ENCODE peak calls at places on chromosomes 1 and 21, in four cellular contexts. One of them, this sample, is unnamed.

GRCh38 chr1:151165281-151165737 is 393 bp downstream of the LYSMD1 start:
- DNase-seq in fibroblast of lung: peak; percentile 64
- DNase-seq in HCT116: no peak
- DNase-seq in PC-3: peak; percentile 21
- DNase-seq in this sample: peak; percentile 74

GRCh38 chr1:200512191-200512590 is 102.4 kb upstream of the ZNF281 start:
- DNase-seq in fibroblast of lung: peak; percentile 91
- DNase-seq in HCT116: no peak
- DNase-seq in PC-3: peak; percentile 97
- DNase-seq in this sample: peak; percentile 91

GRCh38 chr1:150221552-150221951 is 14.4 kb downstream of the ANP32E start:
- DNase-seq in fibroblast of lung: peak; percentile 57
- DNase-seq in HCT116: peak; percentile 7
- DNase-seq in PC-3: peak; percentile 64
- DNase-seq in this sample: peak; percentile 50

GRCh38 chr1:33097137-33097611 is 16.2 kb downstream of the AZIN2 start:
- DNase-seq in fibroblast of lung: peak; percentile 41
- DNase-seq in HCT116: no peak
- DNase-seq in PC-3: no peak
- DNase-seq in this sample: peak; percentile 40

GRCh38 chr1:183089025-183089639 is 65.9 kb downstream of the LAMC1 start:
- DNase-seq in fibroblast of lung: no peak
- DNase-seq in HCT116: no peak
- DNase-seq in PC-3: peak; percentile 23
- DNase-seq in this sample: no peak

GRCh38 chr1:59107916-59108315 is 189.0 kb upstream of the FGGY start:
- DNase-seq in fibroblast of lung: no peak
- DNase-seq in HCT116: no peak
- DNase-seq in PC-3: no peak
- DNase-seq in this sample: no peak

GRCh38 chr1:164310166-164310565 is 248.8 kb upstream of the PBX1 start:
- DNase-seq in fibroblast of lung: peak; percentile 10
- DNase-seq in HCT116: no peak
- DNase-seq in PC-3: no peak
- DNase-seq in this sample: peak; percentile 39

GRCh38 chr1:234199476-234200127 is 173.7 kb upstream of the COA6 start:
- DNase-seq in fibroblast of lung: no peak
- DNase-seq in HCT116: no peak
- DNase-seq in PC-3: peak; percentile 32
- DNase-seq in this sample: peak; percentile 22

GRCh38 chr1:79976287-79976686 is 969.8 kb upstream of the ADGRL4 start:
- DNase-seq in fibroblast of lung: no peak
- DNase-seq in HCT116: no peak
- DNase-seq in PC-3: peak; percentile 18
- DNase-seq in this sample: no peak

GRCh38 chr1:207495816-207496792 is at the start of gene CR1:
- DNase-seq in fibroblast of lung: no peak
- DNase-seq in HCT116: no peak
- DNase-seq in PC-3: no peak
- DNase-seq in this sample: peak; percentile 18

GRCh38 chr1:89361681-89362080 is 2.2 kb upstream of the GBP6 start:
- DNase-seq in fibroblast of lung: no peak
- DNase-seq in HCT116: no peak
- DNase-seq in PC-3: no peak
- DNase-seq in this sample: no peak

GRCh38 chr21:44926364-44927101 is 5.8 kb upstream of the ITGB2 start:
- DNase-seq in fibroblast of lung: no peak
- DNase-seq in HCT116: no peak
- DNase-seq in PC-3: peak; percentile 21
- DNase-seq in this sample: peak; percentile 95

GRCh38 chr1:50976111-50976889 is 6.3 kb downstream of the CDKN2C start:
- DNase-seq in fibroblast of lung: peak; percentile 7
- DNase-seq in HCT116: no peak
- DNase-seq in PC-3: peak; percentile 52
- DNase-seq in this sample: no peak

GRCh38 chr1:39170731-39171375 is 33.6 kb upstream of the MACF1 start:
- DNase-seq in fibroblast of lung: no peak
- DNase-seq in HCT116: no peak
- DNase-seq in PC-3: no peak
- DNase-seq in this sample: no peak

GRCh38 chr1:199298825-199299224 is 660.0 kb downstream of the PTPRC start:
- DNase-seq in fibroblast of lung: no peak
- DNase-seq in HCT116: no peak
- DNase-seq in PC-3: no peak
- DNase-seq in this sample: peak; percentile 85

GRCh38 chr1:64966158-64966963 is at the start of gene JAK1:
- DNase-seq in fibroblast of lung: peak; percentile 79
- DNase-seq in HCT116: no peak
- DNase-seq in PC-3: peak; percentile 80
- DNase-seq in this sample: peak; percentile 91

DNA sequence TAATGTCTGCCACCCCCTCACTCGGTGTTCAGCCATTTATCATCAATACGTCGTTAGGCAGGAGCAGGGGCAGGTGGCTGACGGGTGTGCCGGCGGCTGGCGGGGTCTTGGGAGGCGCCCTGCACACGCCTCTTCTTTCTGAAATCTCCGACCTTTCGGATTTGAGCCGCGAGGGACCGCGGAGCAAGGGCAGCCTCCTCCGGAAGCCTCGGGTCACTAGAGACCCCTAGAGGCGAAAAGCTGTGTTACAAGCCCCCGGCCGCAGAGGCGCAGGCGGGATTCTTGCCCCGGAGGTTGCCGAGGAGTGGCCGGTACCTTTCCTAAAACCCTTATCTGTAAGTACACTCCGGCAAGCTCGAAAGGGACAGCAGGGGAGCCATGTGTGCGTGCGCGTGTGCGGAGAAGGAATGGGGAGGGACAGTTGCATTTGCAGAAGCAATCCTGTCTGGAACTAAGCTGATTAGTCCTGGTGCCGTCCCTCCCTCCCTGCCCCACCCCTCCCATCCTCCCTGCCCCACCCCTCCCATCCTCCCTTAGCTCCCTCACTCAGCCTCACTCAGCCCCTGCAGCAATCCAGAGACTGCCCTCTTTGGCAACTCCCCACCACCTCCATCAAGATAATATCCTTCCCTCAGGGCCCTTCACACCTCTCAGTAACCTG is 11.0 kb downstream of the BRINP2 start:
- DNase-seq in fibroblast of lung: peak; percentile 53
- DNase-seq in HCT116: peak; percentile 33
- DNase-seq in PC-3: peak; percentile 78
- DNase-seq in this sample: peak; percentile 75
- H3K27me3 ChIP-seq in fibroblast of lung: peaks cover 9% of the 10 kb centered on the region
- H3K27me3 ChIP-seq in HCT116: peaks cover 13% of the 10 kb centered on the region
- H3K27me3 ChIP-seq in PC-3: no peaks in the 10 kb centered on the region
- H3K27me3 ChIP-seq in this sample: peaks cover 39% of the 10 kb centered on the region

GRCh38 chr1:10827377-10828333 is 31.2 kb upstream of the CASZ1 start:
- DNase-seq in fibroblast of lung: no peak
- DNase-seq in HCT116: no peak
- DNase-seq in PC-3: no peak
- DNase-seq in this sample: no peak
- TF ChIP-seq EZH2 in fibroblast of lung: no peak
- TF ChIP-seq EZH2 in HCT116: no peak
- TF ChIP-seq EZH2 in PC-3: no peak
- TF ChIP-seq EZH2 in this sample: no peak

DNA sequence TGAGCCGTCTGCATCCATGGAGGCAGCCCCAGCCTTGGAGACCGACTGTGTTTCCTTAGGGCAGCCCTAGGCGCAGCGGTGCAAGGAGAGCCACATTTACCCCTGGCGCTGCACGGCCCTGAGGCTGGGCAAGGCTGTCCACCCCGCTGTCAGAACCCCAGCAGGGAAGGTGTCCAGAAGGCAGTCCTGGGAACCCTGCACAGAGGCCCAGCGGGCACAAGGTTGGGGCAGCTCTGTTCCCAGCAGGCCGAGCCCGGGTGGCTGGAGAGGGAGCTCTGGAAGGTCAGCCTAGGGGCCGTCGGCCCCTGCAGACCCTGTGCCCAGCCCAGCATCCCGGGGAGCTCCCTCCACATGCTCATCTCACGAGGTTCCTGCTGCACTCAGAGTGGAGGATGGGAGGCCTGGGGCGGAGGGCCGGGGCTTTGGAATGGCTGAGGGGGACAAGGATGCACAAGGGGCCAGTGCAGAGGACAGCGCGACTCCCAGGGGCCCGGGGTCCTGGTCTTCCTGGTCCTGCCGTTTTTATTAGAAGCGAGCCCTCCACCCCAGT is 19.9 kb upstream of the SAMD11 start:
- DNase-seq in fibroblast of lung: no peak
- DNase-seq in HCT116: no peak
- DNase-seq in PC-3: no peak
- DNase-seq in this sample: no peak
- H3K27me3 ChIP-seq in fibroblast of lung: peaks cover 4% of the 10 kb centered on the region
- H3K27me3 ChIP-seq in HCT116: no peaks in the 10 kb centered on the region
- H3K27me3 ChIP-seq in PC-3: no peaks in the 10 kb centered on the region
- H3K27me3 ChIP-seq in this sample: no peaks in the 10 kb centered on the region

GRCh38 chr21:42599962-42600361 is 53.5 kb upstream of the PDE9A start:
- DNase-seq in fibroblast of lung: no peak
- DNase-seq in HCT116: no peak
- DNase-seq in PC-3: no peak
- DNase-seq in this sample: no peak
- TF ChIP-seq EZH2 in fibroblast of lung: no peak
- TF ChIP-seq EZH2 in HCT116: no peak
- TF ChIP-seq EZH2 in PC-3: no peak
- TF ChIP-seq EZH2 in this sample: no peak

GRCh38 chr1:31691446-31691845 is 12.4 kb downstream of the COL16A1 start:
- DNase-seq in fibroblast of lung: no peak
- DNase-seq in HCT116: no peak
- DNase-seq in PC-3: no peak
- DNase-seq in this sample: no peak
- H3K27me3 ChIP-seq in fibroblast of lung: no peaks in the 10 kb centered on the region
- H3K27me3 ChIP-seq in HCT116: no peaks in the 10 kb centered on the region
- H3K27me3 ChIP-seq in PC-3: no peaks in the 10 kb centered on the region
- H3K27me3 ChIP-seq in this sample: no peaks in the 10 kb centered on the region

GRCh38 chr1:204713541-204713940 is 28.0 kb upstream of the LRRN2 start:
- DNase-seq in fibroblast of lung: no peak
- DNase-seq in HCT116: no peak
- DNase-seq in PC-3: no peak
- DNase-seq in this sample: no peak

GRCh38 chr1:204711103-204711946 is 25.8 kb upstream of the LRRN2 start:
- DNase-seq in fibroblast of lung: no peak
- DNase-seq in HCT116: no peak
- DNase-seq in PC-3: no peak
- DNase-seq in this sample: no peak

GRCh38 chr1:204709960-204710912 is 24.7 kb upstream of the LRRN2 start:
- DNase-seq in fibroblast of lung: no peak
- DNase-seq in HCT116: no peak
- DNase-seq in PC-3: no peak
- DNase-seq in this sample: no peak

GRCh38 chr1:204712718-204713430 is 27.3 kb upstream of the LRRN2 start:
- DNase-seq in fibroblast of lung: no peak
- DNase-seq in HCT116: no peak
- DNase-seq in PC-3: no peak
- DNase-seq in this sample: no peak

DNA sequence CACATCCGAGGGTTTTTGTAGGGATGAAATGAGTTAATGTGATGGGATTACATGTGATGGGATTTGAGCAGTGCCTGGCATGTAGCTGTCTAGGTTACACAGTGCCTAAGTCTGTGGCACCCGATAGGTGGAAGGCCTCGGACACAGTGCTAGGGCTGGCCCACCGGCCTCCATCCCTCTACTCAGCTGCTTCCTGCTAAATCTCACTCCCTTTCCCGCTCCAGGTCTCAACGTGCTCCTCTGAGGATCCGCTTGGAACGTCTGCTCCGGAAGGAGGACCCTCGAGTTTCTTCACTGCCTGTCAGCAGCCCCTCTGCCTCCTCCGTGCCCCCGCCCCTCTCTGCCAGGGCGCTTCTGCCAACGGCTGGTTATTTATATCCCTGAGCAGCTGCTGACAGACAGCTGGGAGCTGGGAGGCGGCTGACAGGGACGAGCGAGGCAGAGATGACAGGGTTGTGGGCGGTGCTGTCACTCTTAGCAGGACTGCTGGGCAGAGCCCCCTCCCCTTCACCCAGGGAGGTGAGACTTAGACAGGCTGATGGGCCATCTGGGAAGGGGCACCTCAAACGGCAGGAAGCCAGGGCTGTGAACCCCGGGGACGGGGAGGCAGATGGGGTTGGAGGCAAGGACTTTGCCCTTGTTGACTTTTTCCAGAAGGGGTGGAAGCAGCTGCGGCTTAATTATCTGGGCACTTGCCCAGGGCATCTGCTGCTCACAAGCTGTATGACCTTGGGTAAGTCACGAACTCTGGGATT is 26.6 kb upstream of the LRRN2 start:
- DNase-seq in fibroblast of lung: no peak
- DNase-seq in HCT116: no peak
- DNase-seq in PC-3: no peak
- DNase-seq in this sample: no peak
- TF ChIP-seq EZH2 in fibroblast of lung: peak; percentile 69
- TF ChIP-seq EZH2 in HCT116: no peak
- TF ChIP-seq EZH2 in PC-3: no peak
- TF ChIP-seq EZH2 in this sample: peak; percentile 25

GRCh38 chr1:6125366-6125765 is 54.8 kb downstream of the CHD5 start:
- DNase-seq in fibroblast of lung: no peak
- DNase-seq in HCT116: no peak
- DNase-seq in PC-3: no peak
- DNase-seq in this sample: no peak

GRCh38 chr1:6126521-6127067 is 53.5 kb downstream of the CHD5 start:
- DNase-seq in fibroblast of lung: no peak
- DNase-seq in HCT116: no peak
- DNase-seq in PC-3: no peak
- DNase-seq in this sample: no peak

GRCh38 chr1:6124746-6125365 is 55.3 kb downstream of the CHD5 start:
- DNase-seq in fibroblast of lung: no peak
- DNase-seq in HCT116: no peak
- DNase-seq in PC-3: no peak
- DNase-seq in this sample: no peak

GRCh38 chr1:6127587-6128163 is 52.4 kb downstream of the CHD5 start:
- DNase-seq in fibroblast of lung: peak; percentile 41
- DNase-seq in HCT116: peak; percentile 71
- DNase-seq in PC-3: peak; percentile 60
- DNase-seq in this sample: peak; percentile 78

GRCh38 chr1:6126028-6126427 is 54.1 kb downstream of the CHD5 start:
- DNase-seq in fibroblast of lung: no peak
- DNase-seq in HCT116: no peak
- DNase-seq in PC-3: no peak
- DNase-seq in this sample: no peak
- H3K27me3 ChIP-seq in fibroblast of lung: no peaks in the 10 kb centered on the region
- H3K27me3 ChIP-seq in HCT116: no peaks in the 10 kb centered on the region
- H3K27me3 ChIP-seq in PC-3: no peaks in the 10 kb centered on the region
- H3K27me3 ChIP-seq in this sample: no peaks in the 10 kb centered on the region

GRCh38 chr1:43392702-43393101 is 3.0 kb downstream of the SZT2 start:
- DNase-seq in fibroblast of lung: no peak
- DNase-seq in HCT116: no peak
- DNase-seq in PC-3: no peak
- DNase-seq in this sample: no peak

GRCh38 chr1:43395523-43395922 is 5.8 kb downstream of the SZT2 start:
- DNase-seq in fibroblast of lung: no peak
- DNase-seq in HCT116: no peak
- DNase-seq in PC-3: peak; percentile 7
- DNase-seq in this sample: no peak

DNA sequence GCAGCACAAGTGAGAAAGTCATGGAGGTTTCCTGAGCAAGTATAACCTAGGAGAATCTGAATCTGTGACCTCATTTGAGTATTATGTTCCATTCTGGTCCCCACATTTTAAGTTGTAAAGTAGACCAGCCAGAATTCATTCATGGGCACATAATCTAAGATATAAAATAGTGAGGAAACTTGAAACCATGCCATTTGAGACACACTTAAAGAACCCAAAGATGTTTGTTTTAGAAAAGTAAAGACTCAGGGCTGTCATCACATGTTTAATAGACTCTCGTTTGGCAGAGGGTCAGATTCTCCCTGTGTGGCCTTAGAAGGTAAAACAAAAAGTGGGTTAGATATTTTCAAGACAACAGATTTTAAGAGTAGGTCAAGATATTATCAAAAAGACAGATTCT is 6.4 kb downstream of the SZT2 start:
- DNase-seq in fibroblast of lung: no peak
- DNase-seq in HCT116: no peak
- DNase-seq in PC-3: peak; percentile 71
- DNase-seq in this sample: no peak
- TF ChIP-seq EZH2 in fibroblast of lung: no peak
- TF ChIP-seq EZH2 in HCT116: no peak
- TF ChIP-seq EZH2 in PC-3: no peak
- TF ChIP-seq EZH2 in this sample: no peak